ENCODE peak calls at places on chromosome 11, in eight cellular contexts. V is IMR-90, J is A549, C is K562, B is HCT116, S is HepG2, N is GM12878, P is H1. F is an unnamed sample.

GRCh38 chr11:1953489-1954284 is 6.6 kb downstream of the MRPL23 start:
- DNase-seq in V (no peak), J (no peak), C (no peak), B (no peak), S (no peak), N (no peak), P (no peak), F (no peak)

GRCh38 chr11:61961570-61962212 is 5.7 kb downstream of the FTH1 start:
- DNase-seq in V (no peak), J (peak), C (peak), B (no peak), S (peak), N (no peak), P (no peak), F (no peak)

GRCh38 chr11:124884869-124885479 is 12.7 kb downstream of the ROBO4 start:
- DNase-seq in V (no peak), J (no peak), C (no peak), B (no peak), S (no peak), N (no peak), P (no peak), F (no peak)

GRCh38 chr11:77065878-77066228 is 918 bp upstream of the CAPN5 start:
- DNase-seq in V (peak), J (no peak), C (no peak), B (no peak), S (no peak), N (no peak), P (no peak), F (no peak)

GRCh38 chr11:6637871-6638270 is 17.7 kb downstream of the DCHS1 start:
- DNase-seq in V (peak), J (no peak), C (no peak), B (no peak), S (no peak), N (no peak), P (no peak), F (no peak)

GRCh38 chr11:37496196-37496595 is 898.2 kb upstream of the RAG2 start:
- DNase-seq in V (peak), J (no peak), C (no peak), B (no peak), S (no peak), N (no peak), P (no peak), F (no peak)

GRCh38 chr11:116649268-116649667 is 123.5 kb downstream of the BUD13 start:
- DNase-seq in V (no peak), J (no peak), C (no peak), B (no peak), S (no peak), N (no peak), P (no peak), F (no peak)

GRCh38 chr11:107819361-107820014 is 39.1 kb downstream of the SLC35F2 start:
- DNase-seq in V (peak), J (no peak), C (no peak), B (no peak), S (no peak), N (no peak), P (no peak), F (no peak)

GRCh38 chr11:63945482-63946163 is 6.8 kb downstream of the NAA40 start:
- DNase-seq in V (peak), J (peak), C (peak), B (peak), S (peak), N (no peak), P (peak), F (peak)

GRCh38 chr11:31720666-31721199 is 90.4 kb downstream of the PAX6 start:
- DNase-seq in V (no peak), J (no peak), C (no peak), B (no peak), S (no peak), N (no peak), P (no peak), F (no peak)

GRCh38 chr11:31355131-31355530 is 14.4 kb downstream of the DCDC1 start:
- DNase-seq in V (peak), J (no peak), C (no peak), B (no peak), S (no peak), N (no peak), P (no peak), F (no peak)

GRCh38 chr11:125426818-125427528 is 69.1 kb downstream of the FEZ1 start:
- DNase-seq in V (no peak), J (no peak), C (no peak), B (no peak), S (no peak), N (no peak), P (no peak), F (no peak)

GRCh38 chr11:58446294-58446693 is 4.3 kb upstream of the OR5B12 start:
- DNase-seq in V (no peak), J (no peak), C (peak), B (no peak), S (no peak), N (no peak), P (no peak), F (no peak)

GRCh38 chr11:61747389-61748285 is 4.8 kb upstream of the MYRF start:
- DNase-seq in V (peak), J (peak), C (peak), B (peak), S (peak), N (no peak), P (peak), F (peak)

GRCh38 chr11:6319879-6320410 is 356 bp downstream of the CAVIN3 start:
- DNase-seq in V (peak), J (peak), C (peak), B (peak), S (no peak), N (no peak), P (no peak), F (peak)

GRCh38 chr11:324131-324530 is 3.5 kb upstream of the IFITM3 start:
- DNase-seq in V (no peak), J (no peak), C (no peak), B (no peak), S (no peak), N (no peak), P (no peak), F (peak)

GRCh38 chr11:50174975-50175374 is 142.3 kb downstream of the OR4C45 start:
- DNase-seq in V (no peak), J (no peak), C (no peak), B (no peak), S (no peak), N (no peak), P (no peak), F (no peak)

GRCh38 chr11:31702966-31703365 is 108.2 kb downstream of the PAX6 start:
- DNase-seq in V (peak), J (peak), C (no peak), B (no peak), S (peak), N (no peak), P (no peak), F (no peak)

GRCh38 chr11:82858133-82858532 is 42.1 kb downstream of the PRCP start:
- DNase-seq in V (no peak), J (peak), C (no peak), B (no peak), S (no peak), N (no peak), P (no peak), F (no peak)

GRCh38 chr11:121422675-121423074 is 29.4 kb upstream of the SORL1 start:
- DNase-seq in V (no peak), J (no peak), C (no peak), B (no peak), S (no peak), N (peak), P (no peak), F (no peak)

GRCh38 chr11:114310095-114310494 is 13.9 kb downstream of the NNMT start:
- DNase-seq in V (no peak), J (no peak), C (no peak), B (no peak), S (no peak), N (no peak), P (no peak), F (no peak)

GRCh38 chr11:120773501-120774031 is 250.3 kb upstream of the TBCEL start:
- DNase-seq in V (no peak), J (no peak), C (peak), B (no peak), S (no peak), N (peak), P (no peak), F (no peak)

GRCh38 chr11:112581747-112582146 is 321.1 kb upstream of the PLET1 start:
- DNase-seq in V (no peak), J (no peak), C (no peak), B (no peak), S (no peak), N (peak), P (no peak), F (no peak)

GRCh38 chr11:94681140-94681539 is 87.0 kb upstream of the AMOTL1 start:
- DNase-seq in V (no peak), J (no peak), C (no peak), B (no peak), S (no peak), N (no peak), P (no peak), F (no peak)

GRCh38 chr11:17013548-17014320 is 480 bp downstream of the PLEKHA7 start:
- DNase-seq in V (no peak), J (no peak), C (no peak), B (no peak), S (peak), N (no peak), P (no peak), F (peak)

GRCh38 chr11:61007383-61007970 is 36.0 kb downstream of the CD6 start:
- DNase-seq in V (no peak), J (no peak), C (no peak), B (no peak), S (no peak), N (no peak), P (no peak), F (peak)

GRCh38 chr11:78905756-78906155 is 331.1 kb upstream of the NARS2 start:
- DNase-seq in V (no peak), J (no peak), C (no peak), B (no peak), S (no peak), N (no peak), P (no peak), F (no peak)

GRCh38 chr11:93396356-93396755 is 65.8 kb downstream of the DEUP1 start:
- DNase-seq in V (no peak), J (no peak), C (no peak), B (no peak), S (no peak), N (no peak), P (no peak), F (no peak)

GRCh38 chr11:1825039-1825740 is 9.6 kb upstream of the SYT8 start:
- DNase-seq in V (no peak), J (peak), C (peak), B (no peak), S (peak), N (no peak), P (peak), F (no peak)

GRCh38 chr11:128891410-128891861 is 280 bp downstream of the KCNJ5 start:
- DNase-seq in V (no peak), J (no peak), C (no peak), B (no peak), S (no peak), N (no peak), P (no peak), F (no peak)

GRCh38 chr11:3880724-3881123 is 25.3 kb downstream of the STIM1 start:
- DNase-seq in V (peak), J (peak), C (no peak), B (no peak), S (peak), N (no peak), P (no peak), F (no peak)

GRCh38 chr11:124518900-124519541 is 24.4 kb downstream of the OR8B12 start:
- DNase-seq in V (peak), J (no peak), C (no peak), B (no peak), S (no peak), N (no peak), P (no peak), F (no peak)

GRCh38 chr11:134460881-134461280 is 48.8 kb upstream of the B3GAT1 start:
- DNase-seq in V (no peak), J (no peak), C (no peak), B (no peak), S (no peak), N (no peak), P (no peak), F (no peak)
- TF ChIP-seq RAD21 in V (no peak), J (no peak), C (no peak), B (no peak), S (no peak), N (no peak), P (no peak), F (no peak)

GRCh38 chr11:14969922-14970323 is 2.2 kb downstream of the CALCA start:
- DNase-seq in V (peak), J (peak), C (peak), B (peak), S (peak), N (no peak), P (peak), F (peak)
- TF ChIP-seq CTCF in V (peak), J (peak), C (peak), B (peak), S (peak), N (peak), P (peak), F (peak)

DNA sequence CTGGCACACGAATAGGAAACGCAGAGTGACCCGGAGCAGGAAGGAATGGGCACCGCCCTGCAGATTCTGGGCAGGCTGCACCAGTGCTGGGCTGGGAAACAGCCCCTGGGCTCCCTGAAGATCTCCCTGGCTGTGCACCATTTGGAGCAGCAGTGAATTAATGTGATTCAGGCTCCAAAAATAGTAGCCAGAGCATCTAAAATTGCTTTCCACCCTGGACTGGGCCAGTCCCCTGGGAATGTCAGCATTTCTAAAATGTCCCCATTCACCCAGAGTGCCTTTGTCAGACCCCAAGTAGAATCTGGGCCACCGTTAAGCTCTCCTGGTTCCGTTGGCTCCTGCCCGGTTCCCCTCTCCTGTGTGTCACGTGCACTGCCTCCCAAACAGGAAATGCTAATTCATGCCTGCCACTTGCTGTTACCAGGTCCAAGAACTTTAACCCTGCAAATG is 18.5 kb downstream of the IRAG1 start:
- DNase-seq in V (no peak), J (no peak), C (no peak), B (no peak), S (no peak), N (no peak), P (no peak), F (no peak)
- TF ChIP-seq RAD21 in V (no peak), J (no peak), C (no peak), B (no peak), S (no peak), N (no peak), P (no peak), F (no peak)

DNA sequence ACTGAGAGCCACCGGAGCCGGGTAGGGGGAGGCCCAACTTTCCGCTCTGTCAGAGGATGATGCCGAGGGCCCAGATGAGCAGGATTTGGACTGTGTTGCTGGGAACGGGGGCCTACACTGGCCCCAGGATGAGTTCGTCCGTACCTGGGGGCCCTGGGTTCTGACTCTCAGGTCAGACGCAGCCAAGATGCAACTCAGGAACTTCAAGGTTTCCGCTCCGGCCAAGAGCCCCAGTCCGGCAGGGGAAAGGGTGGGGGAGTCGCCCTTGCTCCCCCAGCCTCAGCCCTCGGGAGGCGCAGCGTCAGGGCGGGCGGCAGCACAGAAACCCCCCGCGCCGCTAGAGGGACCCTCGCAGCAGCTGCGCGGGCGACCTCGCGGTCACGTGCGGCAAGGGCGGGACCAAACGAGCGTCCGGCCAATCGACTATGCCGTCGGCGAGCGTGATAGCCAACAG is 241 bp upstream of the ARL2 start:
- DNase-seq in V (peak), J (peak), C (peak), B (peak), S (no peak), N (peak), P (peak), F (peak)
- TF ChIP-seq CTCF in V (no peak), J (no peak), C (peak), B (no peak), S (peak), N (peak), P (peak), F (peak)

GRCh38 chr11:35997908-35998307 is 54.0 kb downstream of the LDLRAD3 start:
- DNase-seq in V (no peak), J (no peak), C (no peak), B (no peak), S (no peak), N (peak), P (no peak), F (no peak)

GRCh38 chr11:35998651-35999050 is 54.8 kb downstream of the LDLRAD3 start:
- DNase-seq in V (no peak), J (no peak), C (no peak), B (no peak), S (no peak), N (no peak), P (no peak), F (no peak)

GRCh38 chr11:36002796-36003195 is 58.9 kb downstream of the LDLRAD3 start:
- DNase-seq in V (no peak), J (no peak), C (no peak), B (no peak), S (no peak), N (no peak), P (no peak), F (no peak)

GRCh38 chr11:36000616-36001190 is 56.8 kb downstream of the LDLRAD3 start:
- DNase-seq in V (no peak), J (no peak), C (no peak), B (no peak), S (no peak), N (no peak), P (no peak), F (no peak)

DNA sequence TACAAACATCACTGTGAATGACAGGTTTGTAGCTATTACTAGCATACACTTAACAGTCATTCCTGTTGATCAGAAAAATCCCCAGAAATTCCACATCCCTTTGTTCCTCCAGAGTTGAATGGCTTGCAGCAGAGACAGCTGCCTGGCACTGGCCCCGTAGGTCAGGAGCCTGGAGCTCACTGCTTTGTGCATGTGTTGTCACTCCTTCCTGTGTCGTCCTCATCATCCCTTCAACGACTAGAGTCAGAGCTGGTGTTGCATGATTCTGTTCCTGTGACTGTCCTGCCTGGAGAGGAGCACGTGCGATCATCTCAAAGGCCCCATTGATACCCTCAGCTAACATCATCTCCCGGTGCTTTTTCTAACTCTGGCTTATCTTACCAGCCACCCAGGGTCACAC is 58.3 kb downstream of the LDLRAD3 start:
- DNase-seq in V (no peak), J (no peak), C (no peak), B (no peak), S (no peak), N (no peak), P (peak), F (no peak)
- TF ChIP-seq RAD21 in V (no peak), J (no peak), C (no peak), B (no peak), S (no peak), N (no peak), P (no peak), F (no peak)

DNA sequence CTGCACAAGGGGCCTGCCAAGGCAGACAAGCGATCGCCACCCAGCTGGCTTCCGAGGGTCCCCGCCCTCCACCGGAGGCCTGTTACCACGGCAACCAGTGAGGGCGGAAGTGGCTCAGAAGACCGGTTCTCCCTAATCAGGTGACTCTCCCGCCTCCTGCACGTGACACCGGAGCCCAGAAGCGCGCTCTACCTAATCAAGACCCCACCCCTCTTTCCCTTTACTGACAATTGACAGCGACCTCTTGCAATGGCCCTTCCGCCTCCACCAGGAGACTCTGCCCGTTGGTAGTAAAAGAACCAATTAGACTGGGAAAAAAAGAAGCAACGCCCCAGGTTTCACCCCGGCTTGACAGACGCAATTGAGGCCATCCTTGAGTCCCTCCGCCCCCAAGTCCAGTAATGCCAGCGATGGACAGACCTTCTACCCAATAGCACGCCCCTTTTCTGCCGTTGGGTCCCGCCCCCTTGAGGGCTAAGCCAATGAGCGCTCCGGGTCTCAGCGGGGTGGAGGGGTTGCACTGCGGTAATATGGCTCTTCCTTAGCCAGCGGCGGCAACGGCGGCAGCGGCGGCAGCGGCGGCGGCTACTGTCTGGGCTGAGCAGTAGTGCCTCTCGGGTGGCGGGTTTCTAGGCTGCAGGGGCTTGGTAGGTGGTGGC is at the start of gene UVRAG:
- DNase-seq in V (peak), J (peak), C (peak), B (peak), S (peak), N (peak), P (peak), F (peak)
- TF ChIP-seq CTCF in V (no peak), J (no peak), C (no peak), B (no peak), S (no peak), N (no peak), P (no peak), F (no peak)

GRCh38 chr11:26958650-26959049 is 35.3 kb upstream of the FIBIN start:
- DNase-seq in V (no peak), J (no peak), C (no peak), B (no peak), S (no peak), N (no peak), P (no peak), F (no peak)
- TF ChIP-seq RAD21 in V (no peak), J (no peak), C (no peak), B (no peak), S (no peak), N (no peak), P (no peak), F (no peak)

GRCh38 chr11:91955206-91955605 is 269.4 kb upstream of the FAT3 start:
- DNase-seq in V (no peak), J (no peak), C (no peak), B (no peak), S (no peak), N (no peak), P (no peak), F (no peak)
- TF ChIP-seq CTCF in V (no peak), J (no peak), C (no peak), B (no peak), S (no peak), N (no peak), P (no peak), F (no peak)

F was measured in SK-N-SH.